ENCODE peak calls at places on chromosomes 5 and 9, in six cellular contexts. One of them, this sample, is unnamed. For H3K4me1, the result is how much of the 10 kb centered on the place peaks cover.

GRCh38 chr5:84249918-84250635 is 134.6 kb downstream of the EDIL3 start:
- DNase-seq in CD8-positive, alpha-beta memory T cell: no peak
- DNase-seq in pancreas: no peak
- DNase-seq in gastrocnemius medialis: no peak
- DNase-seq in adipocyte: peak
- DNase-seq in Panc1: no peak
- DNase-seq in this sample: no peak

GRCh38 chr9:87034891-87035290 is 87.6 kb upstream of the GAS1 start:
- DNase-seq in Panc1: no peak
- DNase-seq in pancreas: no peak
- DNase-seq in gastrocnemius medialis: no peak
- DNase-seq in adipocyte: peak
- DNase-seq in CD8-positive, alpha-beta memory T cell: no peak
- DNase-seq in this sample: no peak

GRCh38 chr5:84696651-84697050 is 312.0 kb upstream of the EDIL3 start:
- DNase-seq in pancreas: no peak
- DNase-seq in gastrocnemius medialis: no peak
- DNase-seq in Panc1: no peak
- DNase-seq in adipocyte: no peak
- DNase-seq in CD8-positive, alpha-beta memory T cell: no peak
- DNase-seq in this sample: no peak

GRCh38 chr9:26975728-26976707 is 19.8 kb downstream of the IFT74 start:
- DNase-seq in gastrocnemius medialis: no peak
- DNase-seq in Panc1: no peak
- DNase-seq in pancreas: peak
- DNase-seq in adipocyte: peak
- DNase-seq in CD8-positive, alpha-beta memory T cell: no peak
- DNase-seq in this sample: peak

GRCh38 chr9:126462617-126463016 is 136.0 kb downstream of the MVB12B start:
- DNase-seq in CD8-positive, alpha-beta memory T cell: no peak
- DNase-seq in Panc1: no peak
- DNase-seq in pancreas: no peak
- DNase-seq in gastrocnemius medialis: no peak
- DNase-seq in adipocyte: no peak
- DNase-seq in this sample: no peak

GRCh38 chr9:77857513-77858298 is 173.9 kb downstream of the GNAQ start:
- DNase-seq in adipocyte: no peak
- DNase-seq in Panc1: no peak
- DNase-seq in gastrocnemius medialis: no peak
- DNase-seq in pancreas: no peak
- DNase-seq in CD8-positive, alpha-beta memory T cell: no peak
- DNase-seq in this sample: no peak

GRCh38 chr5:138353550-138353893 is 1.0 kb downstream of the KDM3B start:
- DNase-seq in gastrocnemius medialis: no peak
- DNase-seq in CD8-positive, alpha-beta memory T cell: no peak
- DNase-seq in Panc1: no peak
- DNase-seq in adipocyte: no peak
- DNase-seq in pancreas: no peak
- DNase-seq in this sample: no peak

GRCh38 chr5:132426525-132427138 is 57.1 kb downstream of the SLC22A5 start:
- DNase-seq in pancreas: peak
- DNase-seq in Panc1: no peak
- DNase-seq in gastrocnemius medialis: peak
- DNase-seq in CD8-positive, alpha-beta memory T cell: peak
- DNase-seq in adipocyte: peak
- DNase-seq in this sample: peak

GRCh38 chr5:912356-913091 is 19.8 kb downstream of the TRIP13 start:
- DNase-seq in gastrocnemius medialis: no peak
- DNase-seq in pancreas: no peak
- DNase-seq in Panc1: peak
- DNase-seq in adipocyte: no peak
- DNase-seq in CD8-positive, alpha-beta memory T cell: peak
- DNase-seq in this sample: peak

GRCh38 chr9:136312436-136312835 is 8.5 kb upstream of the CCDC187 start:
- DNase-seq in CD8-positive, alpha-beta memory T cell: no peak
- DNase-seq in pancreas: no peak
- DNase-seq in adipocyte: peak
- DNase-seq in Panc1: no peak
- DNase-seq in gastrocnemius medialis: no peak
- DNase-seq in this sample: peak

GRCh38 chr5:90055831-90056328 is 353.7 kb downstream of the CETN3 start:
- DNase-seq in gastrocnemius medialis: no peak
- DNase-seq in adipocyte: peak
- DNase-seq in pancreas: no peak
- DNase-seq in CD8-positive, alpha-beta memory T cell: no peak
- DNase-seq in Panc1: peak
- DNase-seq in this sample: no peak

GRCh38 chr9:97737429-97737828 is 40.3 kb upstream of the XPA start:
- DNase-seq in gastrocnemius medialis: no peak
- DNase-seq in adipocyte: no peak
- DNase-seq in Panc1: no peak
- DNase-seq in CD8-positive, alpha-beta memory T cell: no peak
- DNase-seq in pancreas: no peak
- DNase-seq in this sample: no peak

GRCh38 chr9:124420991-124421543 is 5.8 kb upstream of the PSMB7 start:
- DNase-seq in gastrocnemius medialis: no peak
- DNase-seq in adipocyte: no peak
- DNase-seq in Panc1: no peak
- DNase-seq in pancreas: no peak
- DNase-seq in CD8-positive, alpha-beta memory T cell: no peak
- DNase-seq in this sample: no peak

GRCh38 chr9:99859395-99859980 is 37.8 kb downstream of the NR4A3 start:
- DNase-seq in gastrocnemius medialis: no peak
- DNase-seq in CD8-positive, alpha-beta memory T cell: no peak
- DNase-seq in adipocyte: no peak
- DNase-seq in pancreas: no peak
- DNase-seq in Panc1: no peak
- DNase-seq in this sample: no peak

GRCh38 chr9:650362-650761 is 191.1 kb upstream of the DMRT1 start:
- DNase-seq in CD8-positive, alpha-beta memory T cell: no peak
- DNase-seq in Panc1: no peak
- DNase-seq in gastrocnemius medialis: no peak
- DNase-seq in pancreas: no peak
- DNase-seq in adipocyte: no peak
- DNase-seq in this sample: no peak

GRCh38 chr9:649128-650074 is 192.1 kb upstream of the DMRT1 start:
- DNase-seq in gastrocnemius medialis: no peak
- DNase-seq in Panc1: no peak
- DNase-seq in CD8-positive, alpha-beta memory T cell: no peak
- DNase-seq in adipocyte: peak
- DNase-seq in pancreas: no peak
- DNase-seq in this sample: no peak

GRCh38 chr9:652896-653295 is 188.6 kb upstream of the DMRT1 start:
- DNase-seq in adipocyte: no peak
- DNase-seq in CD8-positive, alpha-beta memory T cell: no peak
- DNase-seq in Panc1: no peak
- DNase-seq in pancreas: no peak
- DNase-seq in gastrocnemius medialis: peak
- DNase-seq in this sample: no peak

GRCh38 chr9:651372-651771 is 190.1 kb upstream of the DMRT1 start:
- DNase-seq in adipocyte: no peak
- DNase-seq in Panc1: no peak
- DNase-seq in pancreas: no peak
- DNase-seq in CD8-positive, alpha-beta memory T cell: no peak
- DNase-seq in gastrocnemius medialis: no peak
- DNase-seq in this sample: no peak

GRCh38 chr9:647522-647921 is 194.0 kb upstream of the DMRT1 start:
- DNase-seq in adipocyte: no peak
- DNase-seq in pancreas: no peak
- DNase-seq in Panc1: no peak
- DNase-seq in gastrocnemius medialis: no peak
- DNase-seq in CD8-positive, alpha-beta memory T cell: no peak
- DNase-seq in this sample: no peak
- H3K4me1 ChIP-seq in adipocyte: under half
- H3K4me1 ChIP-seq in pancreas: under half
- H3K4me1 ChIP-seq in Panc1: under half
- H3K4me1 ChIP-seq in gastrocnemius medialis: under half
- H3K4me1 ChIP-seq in CD8-positive, alpha-beta memory T cell: under half
- H3K4me1 ChIP-seq in this sample: under half

GRCh38 chr5:178244566-178244965 is 12.0 kb upstream of the PHYKPL start:
- DNase-seq in Panc1: no peak
- DNase-seq in gastrocnemius medialis: no peak
- DNase-seq in adipocyte: peak
- DNase-seq in pancreas: no peak
- DNase-seq in CD8-positive, alpha-beta memory T cell: no peak
- DNase-seq in this sample: no peak
- H3K4me1 ChIP-seq in Panc1: under half
- H3K4me1 ChIP-seq in gastrocnemius medialis: under half
- H3K4me1 ChIP-seq in adipocyte: under half
- H3K4me1 ChIP-seq in pancreas: under half
- H3K4me1 ChIP-seq in CD8-positive, alpha-beta memory T cell: under half
- H3K4me1 ChIP-seq in this sample: under half

GRCh38 chr5:37248387-37248969 is 698 bp downstream of the CPLANE1 start:
- DNase-seq in adipocyte: peak
- DNase-seq in Panc1: peak
- DNase-seq in pancreas: no peak
- DNase-seq in gastrocnemius medialis: no peak
- DNase-seq in CD8-positive, alpha-beta memory T cell: no peak
- DNase-seq in this sample: no peak
- H3K4me1 ChIP-seq in adipocyte: under half
- H3K4me1 ChIP-seq in Panc1: under half
- H3K4me1 ChIP-seq in pancreas: under half
- H3K4me1 ChIP-seq in gastrocnemius medialis: under half
- H3K4me1 ChIP-seq in CD8-positive, alpha-beta memory T cell: under half
- H3K4me1 ChIP-seq in this sample: under half

GRCh38 chr5:37735649-37736347 is 104.0 kb downstream of the GDNF start:
- DNase-seq in gastrocnemius medialis: peak
- DNase-seq in Panc1: no peak
- DNase-seq in CD8-positive, alpha-beta memory T cell: no peak
- DNase-seq in adipocyte: peak
- DNase-seq in pancreas: no peak
- DNase-seq in this sample: no peak

GRCh38 chr5:37738057-37738691 is 101.7 kb downstream of the GDNF start:
- DNase-seq in adipocyte: peak
- DNase-seq in gastrocnemius medialis: peak
- DNase-seq in pancreas: no peak
- DNase-seq in Panc1: peak
- DNase-seq in CD8-positive, alpha-beta memory T cell: no peak
- DNase-seq in this sample: no peak

GRCh38 chr5:37736397-37736796 is 103.4 kb downstream of the GDNF start:
- DNase-seq in CD8-positive, alpha-beta memory T cell: no peak
- DNase-seq in Panc1: no peak
- DNase-seq in gastrocnemius medialis: no peak
- DNase-seq in adipocyte: no peak
- DNase-seq in pancreas: no peak
- DNase-seq in this sample: no peak

GRCh38 chr5:37738865-37739488 is 100.9 kb downstream of the GDNF start:
- DNase-seq in Panc1: no peak
- DNase-seq in pancreas: no peak
- DNase-seq in adipocyte: no peak
- DNase-seq in CD8-positive, alpha-beta memory T cell: no peak
- DNase-seq in gastrocnemius medialis: no peak
- DNase-seq in this sample: no peak

GRCh38 chr5:37737326-37738056 is 102.3 kb downstream of the GDNF start:
- DNase-seq in adipocyte: peak
- DNase-seq in pancreas: no peak
- DNase-seq in CD8-positive, alpha-beta memory T cell: no peak
- DNase-seq in gastrocnemius medialis: no peak
- DNase-seq in Panc1: no peak
- DNase-seq in this sample: no peak
- H3K4me1 ChIP-seq in adipocyte: half or more
- H3K4me1 ChIP-seq in pancreas: under half
- H3K4me1 ChIP-seq in CD8-positive, alpha-beta memory T cell: under half
- H3K4me1 ChIP-seq in gastrocnemius medialis: under half
- H3K4me1 ChIP-seq in Panc1: under half
- H3K4me1 ChIP-seq in this sample: under half

DNA sequence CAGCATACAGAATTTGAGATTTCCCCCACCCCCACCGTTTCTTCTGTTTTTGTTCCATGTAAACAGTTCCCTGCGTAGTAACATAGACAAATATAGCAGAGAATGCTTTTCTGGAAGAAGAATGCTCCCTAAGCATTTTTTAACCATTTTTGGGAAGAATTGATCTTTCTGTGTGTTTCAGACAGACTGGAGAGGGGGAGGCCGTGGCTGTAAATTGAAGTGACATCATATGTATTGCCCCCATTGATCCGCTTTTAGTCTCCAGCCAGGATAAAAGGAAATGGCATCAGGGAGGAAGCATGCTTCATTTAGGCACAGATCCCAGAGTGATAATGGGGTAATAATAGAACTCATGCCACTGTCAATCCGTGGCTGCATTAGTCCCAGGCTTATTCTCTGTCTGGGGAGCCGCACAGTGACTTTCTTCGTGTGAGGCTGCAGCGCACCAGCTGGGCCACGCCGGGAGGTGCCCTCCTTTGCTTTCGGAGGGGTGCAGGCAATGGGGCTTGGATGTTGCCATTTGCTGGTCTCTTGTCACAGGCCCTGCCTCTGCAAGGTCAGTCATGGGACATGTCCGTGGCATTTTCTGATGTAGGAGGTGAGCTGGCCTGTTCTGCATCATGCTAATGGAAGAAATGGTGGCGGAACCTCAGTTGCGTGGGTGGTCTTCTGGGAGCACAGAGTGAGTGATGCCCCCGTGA is 261.5 kb downstream of the FANCC start:
- DNase-seq in Panc1: no peak
- DNase-seq in adipocyte: peak
- DNase-seq in gastrocnemius medialis: no peak
- DNase-seq in CD8-positive, alpha-beta memory T cell: no peak
- DNase-seq in pancreas: no peak
- DNase-seq in this sample: no peak
- H3K4me1 ChIP-seq in Panc1: under half
- H3K4me1 ChIP-seq in adipocyte: under half
- H3K4me1 ChIP-seq in gastrocnemius medialis: half or more
- H3K4me1 ChIP-seq in CD8-positive, alpha-beta memory T cell: under half
- H3K4me1 ChIP-seq in pancreas: half or more
- H3K4me1 ChIP-seq in this sample: half or more

This sample was measured in stomach.